ENCODE peak calls at places on chromosomes 11 and 22, in five cellular contexts. Z, L, J, I and A are unnamed samples.

GRCh38 chr11:27886765-27887328 is 186.6 kb upstream of the BDNF start:
- DNase-seq in Z (no peak), L (no peak), J (no peak), I (no peak), A (peak)

GRCh38 chr22:30266445-30267381 is at the start of gene OSM:
- DNase-seq in Z (no peak), L (no peak), J (no peak), I (peak), A (no peak)

GRCh38 chr22:42683599-42684283 is 34.5 kb upstream of the CYB5R3 start:
- DNase-seq in Z (peak), L (peak), J (peak), I (peak), A (no peak)

GRCh38 chr11:70952171-70952570 is 300.2 kb downstream of the SHANK2 start:
- DNase-seq in Z (no peak), L (no peak), J (no peak), I (no peak), A (peak)

GRCh38 chr11:86274999-86275398 is 27.0 kb upstream of the HIKESHI start:
- DNase-seq in Z (no peak), L (no peak), J (no peak), I (no peak), A (no peak)

GRCh38 chr11:123235117-123235686 is 40.2 kb upstream of the CLMP start:
- DNase-seq in Z (no peak), L (no peak), J (peak), I (peak), A (no peak)

GRCh38 chr11:132234878-132235277 is 864.5 kb downstream of the NTM start:
- DNase-seq in Z (no peak), L (peak), J (peak), I (no peak), A (peak)

GRCh38 chr11:69115586-69116560 is 39.9 kb upstream of the SMIM38 start:
- DNase-seq in Z (no peak), L (no peak), J (no peak), I (peak), A (no peak)

GRCh38 chr11:128522063-128522942 is 65.1 kb downstream of the ETS1 start:
- DNase-seq in Z (peak), L (peak), J (peak), I (peak), A (peak)
- TF ChIP-seq CTCF in Z (no peak), L (no peak), J (no peak), I (no peak), A (no peak)

GRCh38 chr22:25853902-25854301 is 111.9 kb downstream of the MYO18B start:
- DNase-seq in Z (no peak), L (no peak), J (no peak), I (no peak), A (no peak)
- TF ChIP-seq CTCF in Z (no peak), L (no peak), J (peak), I (no peak), A (no peak)

GRCh38 chr11:60130496-60130895 is 42.0 kb downstream of the MS4A2 start:
- DNase-seq in Z (no peak), L (no peak), J (peak), I (peak), A (peak)
- TF ChIP-seq CTCF in Z (no peak), L (peak), J (no peak), I (peak), A (peak)

DNA sequence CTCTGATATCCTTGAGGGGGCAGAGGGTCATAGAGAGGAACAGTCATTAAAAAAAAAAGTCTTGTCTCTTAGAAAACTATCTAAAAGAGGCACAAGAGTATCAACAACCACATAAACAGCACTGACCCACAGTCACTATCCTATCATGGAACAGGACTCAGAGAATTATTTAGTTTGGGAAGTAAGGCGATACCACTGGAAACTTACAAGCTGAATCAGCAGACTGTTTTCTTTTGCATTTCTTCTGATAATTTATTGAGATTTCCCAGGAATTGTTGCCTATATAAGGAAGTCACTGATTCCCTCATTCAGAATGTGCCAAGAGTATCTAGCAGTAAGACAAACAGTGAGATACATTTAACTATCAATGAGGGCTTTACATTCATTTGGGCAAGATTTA is 304.1 kb downstream of the GUCY1A2 start:
- DNase-seq in Z (no peak), L (no peak), J (peak), I (no peak), A (no peak)
- TF ChIP-seq CTCF in Z (no peak), L (no peak), J (no peak), I (no peak), A (no peak)

DNA sequence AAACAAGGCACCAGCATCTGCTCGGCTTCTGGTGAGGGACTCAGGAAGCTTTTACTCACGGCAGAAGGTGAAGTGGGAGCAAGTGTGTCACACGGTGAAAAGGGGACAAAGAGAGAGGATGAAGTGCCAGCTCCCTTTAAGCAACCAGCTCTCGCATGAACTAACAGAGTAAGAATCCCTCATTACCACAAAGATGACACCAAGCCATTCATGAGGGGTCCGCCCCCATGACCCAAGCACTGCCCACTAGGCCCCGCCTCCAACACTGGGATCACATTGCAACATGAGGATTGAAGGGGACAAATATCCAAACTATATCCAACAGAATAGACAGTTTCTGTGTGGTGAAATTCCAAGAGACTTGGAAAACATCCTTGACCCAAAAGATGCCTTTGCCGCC is 198.1 kb upstream of the POU2AF2 start:
- DNase-seq in Z (no peak), L (no peak), J (no peak), I (no peak), A (no peak)
- TF ChIP-seq CTCF in Z (no peak), L (no peak), J (no peak), I (no peak), A (no peak)

DNA sequence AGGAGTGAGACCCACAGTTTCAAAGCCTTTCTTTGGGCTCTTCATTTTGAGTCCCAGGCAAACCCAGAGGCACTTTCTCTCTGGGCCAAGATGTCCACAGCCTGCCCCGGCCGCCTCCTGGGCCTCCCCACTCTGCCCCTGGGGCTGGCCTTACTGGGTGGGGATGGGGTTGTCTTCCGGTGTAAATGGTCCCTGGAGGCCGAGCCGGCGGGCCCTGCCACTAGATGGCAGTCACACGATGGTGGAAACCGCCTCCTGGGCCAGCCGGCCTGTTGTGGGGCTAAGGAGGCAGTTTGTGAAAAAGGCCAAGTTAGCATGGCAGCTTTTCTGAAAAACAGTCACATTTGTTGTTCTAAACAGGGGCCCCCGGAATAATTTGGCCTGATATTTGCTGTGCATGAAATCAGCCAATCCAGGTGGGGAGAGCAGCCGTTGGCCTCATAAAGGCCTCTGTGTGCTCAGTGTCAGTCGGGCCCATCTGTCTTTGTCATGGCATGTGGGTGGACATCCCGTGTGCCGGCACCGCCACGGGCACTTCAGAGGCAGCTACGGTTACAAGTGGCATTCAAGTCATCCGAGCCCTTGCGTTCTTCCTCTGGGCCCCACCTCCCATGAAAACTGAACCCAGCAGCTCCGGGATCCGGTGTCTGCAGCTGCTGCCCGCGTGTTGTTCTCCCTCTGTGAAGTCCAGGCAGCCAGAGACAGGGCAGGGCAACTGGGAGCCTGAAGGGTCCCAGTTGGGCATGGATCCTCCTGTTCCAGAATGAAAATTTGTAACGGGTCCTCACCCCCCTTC is 6.6 kb downstream of the MRPL23 start:
- DNase-seq in Z (no peak), L (no peak), J (no peak), I (no peak), A (no peak)
- TF ChIP-seq CTCF in Z (no peak), L (no peak), J (no peak), I (peak), A (no peak)

DNA sequence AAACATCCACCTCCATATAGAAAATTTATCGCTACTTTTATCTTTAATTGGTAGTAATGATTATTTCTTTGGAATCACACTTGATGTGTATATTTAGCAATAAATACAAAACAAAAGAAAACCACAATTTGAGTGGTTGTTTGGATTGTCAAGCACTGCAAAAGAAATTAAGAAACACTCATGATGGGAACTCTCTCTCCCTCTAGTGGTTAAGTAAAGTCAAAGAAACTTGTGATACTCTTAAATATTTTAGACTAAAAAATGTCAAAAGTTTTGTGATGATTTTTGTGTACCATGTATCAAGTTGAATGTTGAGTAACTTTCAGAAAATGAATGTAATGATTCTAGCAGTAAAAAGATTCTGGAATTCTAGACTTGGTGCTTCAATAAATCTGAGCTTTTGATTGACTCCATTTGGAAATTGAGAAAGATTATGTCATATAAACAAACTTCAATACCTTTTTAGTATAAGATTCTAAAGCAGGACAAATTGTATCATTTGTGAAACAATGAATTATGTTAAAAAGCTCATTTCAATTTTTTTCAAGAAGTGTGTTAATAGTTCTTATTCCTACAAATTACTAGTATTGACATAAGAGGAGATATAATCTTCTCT is 20.8 kb downstream of the MUC15 start:
- DNase-seq in Z (no peak), L (peak), J (peak), I (no peak), A (no peak)
- TF ChIP-seq CTCF in Z (no peak), L (peak), J (peak), I (peak), A (no peak)

GRCh38 chr11:75326439-75326810 is 25.0 kb downstream of the ARRB1 start:
- DNase-seq in Z (no peak), L (no peak), J (no peak), I (no peak), A (peak)

GRCh38 chr11:75324740-75325139 is 26.7 kb downstream of the ARRB1 start:
- DNase-seq in Z (no peak), L (no peak), J (no peak), I (no peak), A (no peak)

GRCh38 chr11:75323609-75324008 is 27.9 kb downstream of the ARRB1 start:
- DNase-seq in Z (no peak), L (no peak), J (no peak), I (peak), A (no peak)

GRCh38 chr11:75325713-75326438 is 25.6 kb downstream of the ARRB1 start:
- DNase-seq in Z (no peak), L (peak), J (peak), I (no peak), A (peak)

DNA sequence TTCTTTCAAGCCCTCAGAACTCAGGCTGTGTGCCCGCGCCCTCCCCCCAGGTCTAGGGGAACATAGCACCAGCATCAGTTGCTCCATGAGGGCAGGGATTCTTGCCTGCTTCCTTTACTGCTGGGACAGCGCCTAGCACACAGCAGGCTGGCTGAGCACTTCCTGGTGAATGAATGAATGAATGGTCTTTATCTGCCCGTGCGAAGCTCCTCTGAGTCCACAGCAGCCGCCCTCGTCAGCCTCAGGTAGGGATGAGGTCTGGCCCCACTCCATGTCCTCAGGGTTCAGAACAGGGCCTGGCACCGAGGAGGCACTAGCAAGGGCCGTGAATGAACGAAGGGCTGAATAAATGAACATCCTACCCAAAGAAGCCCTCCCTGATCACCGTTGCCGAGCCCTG is 27.3 kb downstream of the ARRB1 start:
- DNase-seq in Z (no peak), L (no peak), J (no peak), I (no peak), A (no peak)
- TF ChIP-seq CTCF in Z (no peak), L (no peak), J (no peak), I (no peak), A (no peak)

GRCh38 chr11:107921997-107922396 is 6.3 kb upstream of the RAB39A start:
- DNase-seq in Z (no peak), L (no peak), J (no peak), I (no peak), A (no peak)

GRCh38 chr11:107915229-107915628 is 13.0 kb upstream of the RAB39A start:
- DNase-seq in Z (no peak), L (no peak), J (no peak), I (no peak), A (no peak)

GRCh38 chr11:107916671-107917241 is 11.5 kb upstream of the RAB39A start:
- DNase-seq in Z (no peak), L (peak), J (peak), I (peak), A (peak)
- TF ChIP-seq CTCF in Z (no peak), L (peak), J (peak), I (peak), A (peak)